ENCODE peak calls at places on chromosomes 16 and 17, in five cellular contexts. Y, P, B, T and H are unnamed samples.

GRCh38 chr16:69495821-69496220 is 69.9 kb upstream of the NFAT5 start:
- DNase-seq in Y (no peak), P (no peak), B (no peak), T (no peak), H (no peak)

GRCh38 chr16:82160226-82160625 is 9.8 kb downstream of the MPHOSPH6 start:
- DNase-seq in Y (no peak), P (no peak), B (no peak), T (no peak), H (no peak)

GRCh38 chr17:27800522-27800921 is at the start of gene NOS2:
- DNase-seq in Y (no peak), P (no peak), B (no peak), T (no peak), H (no peak)

GRCh38 chr17:41654134-41654907 is 29.9 kb upstream of the KRT17 start:
- DNase-seq in Y (no peak), P (no peak), B (no peak), T (no peak), H (no peak)

GRCh38 chr16:81198635-81199034 is 39.9 kb upstream of the BCO1 start:
- DNase-seq in Y (no peak), P (no peak), B (no peak), T (no peak), H (no peak)

GRCh38 chr17:55053855-55054254 is 85.3 kb downstream of the STXBP4 start:
- DNase-seq in Y (no peak), P (no peak), B (no peak), T (no peak), H (peak; percentile 57)

GRCh38 chr17:18992454-18993130 is 12.0 kb downstream of the FAM83G start:
- DNase-seq in Y (no peak), P (no peak), B (no peak), T (no peak), H (no peak)

GRCh38 chr17:7634384-7634783 is 4.4 kb downstream of the SHBG start:
- DNase-seq in Y (no peak), P (no peak), B (peak; percentile 83), T (peak; percentile 68), H (peak; percentile 45)

GRCh38 chr17:74601944-74602572 is 10.0 kb upstream of the CD300LD start:
- DNase-seq in Y (no peak), P (no peak), B (peak; percentile 54), T (peak; percentile 70), H (no peak)

GRCh38 chr17:45929344-45929743 is 35.0 kb downstream of the MAPT start:
- DNase-seq in Y (no peak), P (no peak), B (no peak), T (no peak), H (no peak)

GRCh38 chr16:73065617-73066313 is 17.8 kb upstream of the ZFHX3 start:
- DNase-seq in Y (no peak), P (no peak), B (no peak), T (no peak), H (no peak)

GRCh38 chr16:89344846-89345577 is 127.5 kb downstream of the ZNF778 start:
- DNase-seq in Y (no peak), P (no peak), B (no peak), T (no peak), H (no peak)